ENCODE peak calls at places on chromosomes 13 and 19, in nine cellular contexts. Q is endothelial cell; R is colonic mucosa; W is left colon; D is sciatic nerve; Z is activated naive CD8-positive, alpha-beta T cell treated with anti-CD3 and anti-CD28 coated beads, Interleukin-2, amount 50 U/mL, for 24 hours; T is AG09319; S is dorsolateral prefrontal cortex; G is activated T-helper 1 cell treated with Interleukin-2 at 50 U/mL for 16 hours. F is an unnamed sample.

GRCh38 chr19:4108767-4109625 is 14.9 kb downstream of the MAP2K2 start:
- DNase-seq in Q (no peak), R (no peak), W (no peak), D (no peak), Z (peak), T (no peak), S (no peak), G (peak), F (peak)

GRCh38 chr13:110302154-110302553 is 4.8 kb downstream of the COL4A1 start:
- DNase-seq in Q (no peak), R (no peak), W (no peak), D (no peak), Z (no peak), T (no peak), S (no peak), G (no peak), F (no peak)

GRCh38 chr13:24692541-24692940 is 12.3 kb downstream of the ATP12A start:
- DNase-seq in Q (no peak), R (no peak), W (no peak), D (no peak), Z (no peak), T (no peak), S (no peak), G (no peak), F (no peak)

GRCh38 chr13:53191091-53191490 is 162.5 kb downstream of the OLFM4 start:
- DNase-seq in Q (no peak), R (no peak), W (no peak), D (no peak), Z (no peak), T (no peak), S (no peak), G (no peak), F (no peak)

GRCh38 chr13:97310809-97311436 is 88.8 kb downstream of the MBNL2 start:
- DNase-seq in Q (no peak), R (no peak), W (no peak), D (no peak), Z (no peak), T (no peak), S (no peak), G (no peak), F (no peak)

GRCh38 chr19:4911786-4912672 is 2.7 kb downstream of the UHRF1 start:
- DNase-seq in Q (peak), R (peak), W (peak), D (peak), Z (peak), T (peak), S (peak), G (peak), F (peak)

GRCh38 chr13:87887459-87888123 is 216.4 kb downstream of the SLITRK5 start:
- DNase-seq in Q (no peak), R (no peak), W (no peak), D (no peak), Z (no peak), T (no peak), S (no peak), G (no peak), F (no peak)

GRCh38 chr19:33910922-33911321 is 114.3 kb downstream of the KCTD15 start:
- DNase-seq in Q (no peak), R (no peak), W (no peak), D (no peak), Z (no peak), T (no peak), S (no peak), G (no peak), F (no peak)

GRCh38 chr13:98599502-98600328 is 22.8 kb upstream of the STK24 start:
- DNase-seq in Q (no peak), R (no peak), W (no peak), D (no peak), Z (no peak), T (no peak), S (no peak), G (no peak), F (no peak)

F was measured in effector CD4-positive, alpha-beta T cell.